ENCODE peak calls at places on chromosomes 2 and 18, in four cellular contexts. L is NCI-H2171, I is NCI-H524, R is GM03348. T is an unnamed sample.

GRCh38 chr2:100339823-100340222 is 17.5 kb upstream of the LONRF2 start:
- DNase-seq in L (peak), I (no peak), R (no peak), T (no peak)

GRCh38 chr2:1787799-1788477 is 43.6 kb upstream of the PXDN start:
- DNase-seq in R (no peak), I (no peak), L (peak), T (peak)

GRCh38 chr2:7510353-7510752 is 593.1 kb downstream of the RNF144A start:
- DNase-seq in L (no peak), I (no peak), R (no peak), T (no peak)

GRCh38 chr2:43321446-43321845 is 95.0 kb upstream of the ZFP36L2 start:
- DNase-seq in I (peak), L (peak), R (no peak), T (peak)

GRCh38 chr18:69400253-69400975 is at the start of gene DOK6:
- DNase-seq in I (peak), R (peak), L (no peak), T (peak)

GRCh38 chr2:157433335-157433890 is 10.5 kb downstream of the CYTIP start:
- DNase-seq in L (no peak), I (no peak), R (peak), T (no peak)

GRCh38 chr2:100011272-100011711 is 131.1 kb downstream of the AFF3 start:
- DNase-seq in I (no peak), R (peak), L (no peak), T (no peak)

GRCh38 chr18:27616324-27616723 is 431.2 kb upstream of the CHST9 start:
- DNase-seq in I (no peak), R (no peak), L (no peak), T (no peak)

GRCh38 chr2:5725794-5726463 is 33.7 kb downstream of the SOX11 start:
- DNase-seq in R (no peak), I (no peak), L (no peak), T (no peak)

GRCh38 chr18:8949206-8949605 is 153.3 kb upstream of the NDUFV2 start:
- DNase-seq in R (peak), I (peak), L (peak), T (peak)

GRCh38 chr18:73717570-73717969 is 430.1 kb downstream of the FBXO15 start:
- DNase-seq in L (no peak), I (no peak), R (peak), T (no peak)

GRCh38 chr2:209451209-209451822 is 27.5 kb downstream of the MAP2 start:
- DNase-seq in R (no peak), I (no peak), L (peak), T (no peak)

GRCh38 chr2:3024401-3024935 is 353.1 kb downstream of the EIPR1 start:
- DNase-seq in L (no peak), I (no peak), R (no peak), T (no peak)

GRCh38 chr2:125566422-125566821 is 1089.5 kb upstream of the GYPC start:
- DNase-seq in R (no peak), L (no peak), I (no peak), T (no peak)

GRCh38 chr18:24234330-24234729 is 95.5 kb downstream of the CABYR start:
- DNase-seq in L (no peak), R (no peak), I (no peak), T (no peak)

GRCh38 chr2:236179653-236180500 is 11.7 kb upstream of the GBX2 start:
- DNase-seq in I (no peak), L (no peak), R (no peak), T (no peak)

GRCh38 chr2:96599941-96600340 is 38.2 kb downstream of the KANSL3 start:
- DNase-seq in R (no peak), L (no peak), I (no peak), T (no peak)

GRCh38 chr2:67650292-67651133 is 253.4 kb downstream of the ETAA1 start:
- DNase-seq in L (no peak), R (peak), I (peak), T (peak)

GRCh38 chr2:235030936-235031335 is 79.1 kb downstream of the SH3BP4 start:
- DNase-seq in L (no peak), I (no peak), R (no peak), T (no peak)

GRCh38 chr18:48254077-48254602 is 155.0 kb downstream of the ZBTB7C start:
- DNase-seq in R (no peak), I (no peak), L (no peak), T (no peak)

GRCh38 chr2:230734247-230735175 is 21.9 kb downstream of the CAB39 start:
- DNase-seq in L (no peak), I (no peak), R (no peak), T (no peak)

GRCh38 chr18:8303151-8303770 is 306.0 kb upstream of the RAB12 start:
- DNase-seq in I (no peak), L (no peak), R (peak), T (no peak)

GRCh38 chr2:7899923-7900322 is 781.9 kb upstream of the ID2 start:
- DNase-seq in R (no peak), L (no peak), I (no peak), T (no peak)

GRCh38 chr2:147352294-147352693 is 492.5 kb upstream of the ACVR2A start:
- DNase-seq in L (no peak), R (no peak), I (no peak), T (no peak)

GRCh38 chr2:221561770-221562169 is 10.3 kb downstream of the EPHA4 start:
- DNase-seq in I (no peak), L (no peak), R (no peak), T (no peak)

GRCh38 chr2:239184968-239185903 is 215.6 kb downstream of the HDAC4 start:
- DNase-seq in R (no peak), L (no peak), I (no peak), T (no peak)

GRCh38 chr18:34913837-34914755 is 127.1 kb upstream of the MAPRE2 start:
- DNase-seq in I (no peak), R (no peak), L (no peak), T (no peak)

GRCh38 chr2:100776445-100776844 is 43.5 kb upstream of the NPAS2 start:
- DNase-seq in R (no peak), L (no peak), I (no peak), T (no peak)

GRCh38 chr18:28045880-28046279 is 131.1 kb downstream of the CDH2 start:
- DNase-seq in L (no peak), R (no peak), I (no peak), T (no peak)